ENCODE peak calls at places on chromosomes 11 and 22, in seven cellular contexts. K, U, V, T, B, O and W are unnamed samples.

GRCh38 chr11:62245271-62245753 is 3.3 kb downstream of the SCGB1D2 start:
- DNase-seq in K (peak), U (no peak), V (no peak), T (no peak), B (peak), O (no peak), W (no peak)

GRCh38 chr11:10543782-10544181 is 2.8 kb upstream of the RNF141 start:
- DNase-seq in K (no peak), U (no peak), V (no peak), T (no peak), B (no peak), O (no peak), W (peak)

GRCh38 chr11:116703421-116703820 is 69.4 kb downstream of the BUD13 start:
- DNase-seq in K (no peak), U (no peak), V (no peak), T (no peak), B (no peak), O (no peak), W (no peak)

GRCh38 chr11:17915500-17916143 is 97.2 kb downstream of the SERGEF start:
- DNase-seq in K (peak), U (no peak), V (no peak), T (no peak), B (no peak), O (no peak), W (no peak)

GRCh38 chr22:21752276-21752675 is 16.7 kb upstream of the YPEL1 start:
- DNase-seq in K (no peak), U (no peak), V (no peak), T (no peak), B (no peak), O (no peak), W (no peak)

GRCh38 chr11:105177658-105178057 is 38.1 kb upstream of the CARD18 start:
- DNase-seq in K (peak), U (no peak), V (no peak), T (no peak), B (peak), O (no peak), W (no peak)

GRCh38 chr11:118670063-118670462 is 9.4 kb downstream of the TREH start:
- DNase-seq in K (no peak), U (no peak), V (no peak), T (no peak), B (no peak), O (no peak), W (no peak)

GRCh38 chr11:58914821-58915543 is 24.3 kb upstream of the GLYATL1 start:
- DNase-seq in K (peak), U (no peak), V (no peak), T (no peak), B (peak), O (no peak), W (no peak)

DNA sequence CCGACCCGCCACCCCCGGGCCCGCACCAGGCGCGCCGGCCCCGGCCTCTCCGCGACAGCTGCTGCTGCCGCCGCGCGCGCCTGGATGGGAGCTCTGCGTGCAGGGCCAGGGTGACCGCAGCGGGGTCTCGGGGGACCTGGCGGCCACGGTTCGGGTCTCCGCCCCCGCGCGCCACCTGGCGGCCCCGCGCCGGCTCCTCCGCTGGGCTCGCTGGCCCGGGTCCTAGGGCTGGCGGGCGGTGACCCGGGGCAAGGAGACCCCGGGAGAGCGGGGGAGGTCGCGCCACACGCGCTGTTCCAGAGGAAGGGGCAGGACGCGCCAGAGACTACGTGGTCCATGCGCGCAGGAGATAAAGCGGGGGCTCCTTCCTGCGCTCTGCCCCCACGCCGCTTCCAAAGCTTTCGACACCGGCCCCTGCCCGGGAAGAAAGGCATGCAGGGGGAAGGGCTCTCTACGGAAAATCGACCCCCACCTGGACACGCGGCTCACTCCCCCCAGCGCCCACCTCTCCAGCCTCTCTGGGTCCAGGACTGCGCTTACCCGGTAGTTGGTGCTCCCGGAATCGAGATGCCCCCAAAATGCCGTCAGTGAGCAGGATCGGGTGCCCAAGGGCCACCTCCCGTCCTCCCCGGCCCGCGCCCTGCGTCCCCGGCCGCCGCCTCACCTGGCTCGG is 480 bp downstream of the SHANK2 start:
- DNase-seq in K (no peak), U (no peak), V (peak), T (no peak), B (peak), O (no peak), W (no peak)
- TF ChIP-seq CTCF in K (no peak), U (no peak), V (peak), T (no peak), B (peak), O (peak), W (peak)

GRCh38 chr22:46797355-46797754 is 34.9 kb downstream of the TBC1D22A start:
- DNase-seq in K (peak), U (no peak), V (no peak), T (no peak), B (peak), O (no peak), W (no peak)
- TF ChIP-seq CTCF in K (peak), U (no peak), V (peak), T (no peak), B (peak), O (no peak), W (peak)

GRCh38 chr22:40444483-40444787 is 74.0 kb downstream of the SGSM3 start:
- DNase-seq in K (no peak), U (no peak), V (no peak), T (no peak), B (no peak), O (no peak), W (no peak)
- TF ChIP-seq CTCF in K (no peak), U (no peak), V (no peak), T (no peak), B (no peak), O (no peak), W (no peak)

GRCh38 chr11:123597859-123598258 is 56.6 kb downstream of the SCN3B start:
- DNase-seq in K (no peak), U (no peak), V (no peak), T (no peak), B (peak), O (no peak), W (no peak)
- TF ChIP-seq CTCF in K (no peak), U (no peak), V (no peak), T (no peak), B (peak), O (no peak), W (no peak)

GRCh38 chr11:93622043-93622442 is 39.4 kb upstream of the CEP295 start:
- DNase-seq in K (no peak), U (no peak), V (peak), T (no peak), B (peak), O (no peak), W (no peak)
- TF ChIP-seq CTCF in K (no peak), U (peak), V (peak), T (no peak), B (peak), O (no peak), W (peak)

GRCh38 chr11:74634537-74634936 is 42.2 kb downstream of the POLD3 start:
- DNase-seq in K (peak), U (no peak), V (no peak), T (no peak), B (peak), O (no peak), W (no peak)
- TF ChIP-seq CTCF in K (peak), U (no peak), V (peak), T (no peak), B (peak), O (no peak), W (peak)